ENCODE peak calls at places on chromosomes 12 and 14, in six cellular contexts. X, D, L, J, P and Y are unnamed samples.

GRCh38 chr14:93957751-93958566 is 18.4 kb downstream of the ASB2 start:
- DNase-seq in X (no peak), D (no peak), L (no peak), J (no peak), P (no peak), Y (peak)

GRCh38 chr14:70188608-70189540 is at the start of gene SLC8A3:
- DNase-seq in X (peak), D (no peak), L (no peak), J (no peak), P (peak), Y (no peak)

GRCh38 chr12:95736631-95737030 is 53.9 kb downstream of the NTN4 start:
- DNase-seq in X (no peak), D (no peak), L (no peak), J (no peak), P (no peak), Y (no peak)

GRCh38 chr14:22386924-22387775 is 201.9 kb downstream of the DAD1 start:
- DNase-seq in X (peak), D (peak), L (peak), J (peak), P (peak), Y (peak)

GRCh38 chr14:80395031-80395430 is 183.7 kb upstream of the DIO2 start:
- DNase-seq in X (no peak), D (no peak), L (no peak), J (no peak), P (no peak), Y (no peak)

GRCh38 chr14:23366163-23366921 is 1.4 kb upstream of the EFS start:
- DNase-seq in X (no peak), D (no peak), L (no peak), J (no peak), P (no peak), Y (no peak)

GRCh38 chr12:4679711-4680110 is 30.8 kb downstream of the NDUFA9 start:
- DNase-seq in X (no peak), D (peak), L (no peak), J (no peak), P (no peak), Y (no peak)

GRCh38 chr12:8949525-8950286 is at the start of gene M6PR:
- DNase-seq in X (peak), D (peak), L (peak), J (peak), P (peak), Y (peak)

GRCh38 chr12:120064054-120064940 is 52.3 kb downstream of the RAB35 start:
- DNase-seq in X (no peak), D (no peak), L (no peak), J (no peak), P (no peak), Y (no peak)

GRCh38 chr12:4979737-4980136 is 63.9 kb upstream of the KCNA5 start:
- DNase-seq in X (no peak), D (no peak), L (peak), J (no peak), P (no peak), Y (no peak)

GRCh38 chr14:67533754-67534085 is 630 bp downstream of the PLEKHH1 start:
- DNase-seq in X (no peak), D (no peak), L (no peak), J (no peak), P (no peak), Y (no peak)

GRCh38 chr12:130838284-130838950 is 633 bp downstream of the STX2 start:
- DNase-seq in X (peak), D (peak), L (no peak), J (peak), P (peak), Y (peak)

GRCh38 chr12:105440037-105440664 is 109.7 kb downstream of the C12orf75 start:
- DNase-seq in X (no peak), D (no peak), L (no peak), J (no peak), P (no peak), Y (peak)

GRCh38 chr12:127810026-127810425 is 456.9 kb upstream of the TMEM132C start:
- DNase-seq in X (no peak), D (no peak), L (no peak), J (no peak), P (no peak), Y (peak)

GRCh38 chr14:30362369-30363218 is 196.4 kb upstream of the G2E3 start:
- DNase-seq in X (no peak), D (no peak), L (no peak), J (no peak), P (no peak), Y (peak)

GRCh38 chr14:75636100-75636692 is 24.5 kb downstream of the ERG28 start:
- DNase-seq in X (no peak), D (no peak), L (no peak), J (no peak), P (no peak), Y (no peak)

GRCh38 chr14:105493921-105494605 is 3.0 kb downstream of the TEDC1 start:
- DNase-seq in X (peak), D (no peak), L (no peak), J (no peak), P (no peak), Y (no peak)

GRCh38 chr14:39169541-39169900 is 612 bp downstream of the TRAPPC6B start:
- DNase-seq in X (no peak), D (no peak), L (no peak), J (no peak), P (peak), Y (peak)

GRCh38 chr12:121809712-121810116 is 5.9 kb downstream of the SETD1B start:
- DNase-seq in X (no peak), D (no peak), L (no peak), J (no peak), P (no peak), Y (no peak)

GRCh38 chr12:109518820-109519665 is 41.6 kb downstream of the UBE3B start:
- DNase-seq in X (peak), D (peak), L (no peak), J (peak), P (peak), Y (peak)

GRCh38 chr12:2879853-2880252 is 2.8 kb downstream of the RHNO1 start:
- DNase-seq in X (no peak), D (no peak), L (no peak), J (peak), P (no peak), Y (no peak)

GRCh38 chr14:90624228-90624627 is 192.0 kb downstream of the TTC7B start:
- DNase-seq in X (peak), D (peak), L (no peak), J (peak), P (peak), Y (peak)

GRCh38 chr12:122182887-122183587 is at the start of gene LRRC43:
- DNase-seq in X (no peak), D (no peak), L (no peak), J (no peak), P (peak), Y (peak)

GRCh38 chr14:89000007-89000942 is 175.8 kb downstream of the TTC8 start:
- DNase-seq in X (peak), D (peak), L (no peak), J (peak), P (peak), Y (peak)

GRCh38 chr14:86824167-86824566 is 1168.8 kb downstream of the GALC start:
- DNase-seq in X (no peak), D (no peak), L (no peak), J (no peak), P (no peak), Y (no peak)

GRCh38 chr14:49849213-49849847 is 3.3 kb downstream of the NEMF start:
- DNase-seq in X (no peak), D (no peak), L (no peak), J (no peak), P (no peak), Y (no peak)

GRCh38 chr14:49857427-49858003 is 4.9 kb upstream of the NEMF start:
- DNase-seq in X (no peak), D (no peak), L (no peak), J (no peak), P (no peak), Y (no peak)

GRCh38 chr14:49853572-49854375 is 1.2 kb upstream of the NEMF start:
- DNase-seq in X (peak), D (peak), L (no peak), J (peak), P (peak), Y (peak)

GRCh38 chr14:49853158-49853477 is 530 bp upstream of the NEMF start:
- DNase-seq in X (no peak), D (no peak), L (no peak), J (no peak), P (no peak), Y (no peak)

GRCh38 chr14:49852351-49853157 is at the start of gene NEMF:
- DNase-seq in X (peak), D (peak), L (peak), J (peak), P (peak), Y (peak)
- TF ChIP-seq POLR2A in X (peak), D (peak), L (peak), J (peak), P (peak), Y (peak)

DNA sequence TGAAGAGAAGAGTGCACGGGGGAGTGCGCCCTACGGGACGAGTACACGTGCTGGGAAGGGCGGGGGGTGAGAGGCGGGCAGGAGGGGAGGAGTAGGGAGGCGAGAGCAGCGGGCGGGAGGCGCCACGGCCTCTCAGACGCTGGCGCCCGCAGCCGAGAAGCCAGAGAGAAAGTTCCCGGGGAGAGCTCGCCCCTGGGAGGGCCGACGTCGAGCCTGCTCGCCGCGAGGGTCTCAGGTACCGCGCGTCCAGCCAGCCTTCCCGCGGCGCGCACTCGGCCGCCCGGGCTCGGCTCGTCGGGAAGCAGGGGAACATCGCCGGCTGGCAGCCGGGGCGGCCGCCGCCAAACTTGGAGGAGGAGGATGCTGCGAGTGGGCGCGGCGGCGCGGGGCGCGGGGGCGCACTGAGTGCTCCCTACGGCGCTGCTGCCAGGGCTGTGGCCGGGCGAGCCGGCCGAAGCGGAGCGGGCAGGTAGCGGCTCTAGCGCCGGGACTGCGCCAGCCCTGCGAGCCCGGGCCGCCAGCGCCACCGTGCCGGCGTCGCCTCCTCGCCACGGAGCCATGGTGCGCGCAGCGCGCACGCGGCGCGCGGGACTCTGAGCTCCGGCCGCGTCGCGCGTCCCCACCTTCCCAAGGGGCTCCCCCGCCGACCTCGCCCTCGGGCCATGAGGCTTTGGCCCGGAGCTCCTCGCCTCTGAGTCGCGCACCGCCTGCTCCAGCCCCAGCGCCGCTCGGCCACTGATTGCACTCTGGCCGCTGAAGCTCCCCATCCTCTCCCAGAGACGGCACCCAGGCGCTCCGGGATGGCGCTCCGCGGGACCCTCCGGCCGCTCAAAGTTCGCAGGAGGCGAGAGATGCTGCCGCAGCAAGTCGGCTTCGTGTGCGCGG is at the start of gene SLC24A4:
- DNase-seq in X (peak), D (no peak), L (no peak), J (no peak), P (no peak), Y (no peak)
- H3K4me3 ChIP-seq in X (peak), D (no peak), L (peak), J (no peak), P (no peak), Y (no peak)

DNA sequence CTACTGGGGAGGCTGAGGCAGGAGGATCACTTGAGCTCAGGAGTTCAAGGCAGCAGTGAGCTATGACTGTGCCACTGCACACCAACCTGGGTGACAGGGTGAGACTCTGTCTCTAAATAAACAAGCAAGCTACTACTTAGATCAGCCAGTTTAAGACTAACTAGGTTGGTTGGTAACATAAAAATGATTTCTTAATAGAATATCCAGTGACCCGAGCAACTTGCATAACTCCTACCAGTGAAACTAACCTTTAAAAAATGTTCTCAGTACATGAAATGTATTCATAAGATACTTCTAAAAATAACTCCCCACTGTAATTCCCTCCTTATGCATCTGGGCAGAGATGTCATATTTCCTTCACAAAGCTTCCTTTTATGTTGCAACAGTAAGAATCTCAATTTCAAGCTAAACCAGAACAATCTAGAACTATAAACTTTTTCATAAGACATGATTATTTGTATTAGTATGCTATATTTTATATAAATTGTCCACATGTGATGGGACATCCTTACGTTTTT is 15.8 kb downstream of the TAOK3 start:
- DNase-seq in X (peak), D (no peak), L (no peak), J (peak), P (no peak), Y (peak)
- TF ChIP-seq MYC in X (no peak), D (no peak), L (no peak), J (no peak), P (no peak), Y (no peak)

GRCh38 chr12:31440134-31440533 is 114.2 kb upstream of the SINHCAF start:
- DNase-seq in X (peak), D (no peak), L (no peak), J (no peak), P (no peak), Y (peak)
- TF ChIP-seq POLR2A in X (no peak), D (no peak), L (no peak), J (no peak), P (no peak), Y (no peak)

DNA sequence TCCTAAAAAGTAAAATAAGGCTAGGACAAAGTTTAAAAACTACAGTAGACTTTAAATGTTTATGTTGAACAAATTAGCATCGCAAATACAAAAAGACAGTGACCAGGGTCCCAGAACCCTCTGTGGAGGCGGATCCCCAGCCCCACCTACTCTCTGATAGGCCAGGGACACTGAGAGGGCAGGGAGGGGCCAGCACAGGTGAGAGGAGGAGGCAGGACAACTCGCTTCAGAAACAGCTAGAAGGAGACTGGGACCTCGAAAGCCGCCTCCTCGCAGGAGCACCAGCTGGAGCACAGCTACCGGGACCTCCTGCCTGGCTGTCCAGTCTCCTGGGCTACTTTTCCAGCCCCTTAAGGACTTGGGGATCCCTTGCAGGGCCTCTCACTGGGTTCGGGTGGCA is 992 bp downstream of the DNAH10 start:
- DNase-seq in X (no peak), D (no peak), L (no peak), J (no peak), P (no peak), Y (no peak)
- H3K4me3 ChIP-seq in X (no peak), D (peak), L (no peak), J (no peak), P (no peak), Y (no peak)